ENCODE peak calls at places on chromosomes 4 and X, in eight cellular contexts. J is PC-3, G is suprapubic skin, Q is tibial nerve, I is psoas muscle, Y is brain microvascular endothelial cell, L is Panc1, H is pancreas. M is an unnamed sample.
A peak's percentile ranks its signal among the peaks of the same experiment; 100 is the strongest.

GRCh38 chrX:70480660-70481018 is 36.0 kb downstream of the DLG3 start:
- DNase-seq in Y (peak; percentile 20), I (no peak), Q (no peak), J (no peak), L (no peak), H (no peak), G (no peak), M (no peak)

GRCh38 chrX:292900-293897 is 12.0 kb downstream of the PLCXD1 start:
- DNase-seq in Y (no peak), G (peak; percentile 58), H (peak; percentile 7), Q (no peak), J (no peak), I (no peak), L (no peak), M (no peak)

GRCh38 chr4:33052241-33052640 is 2332.1 kb downstream of the PCDH7 start:
- DNase-seq in I (no peak), G (no peak), Y (no peak), Q (no peak), H (no peak), J (no peak), L (no peak), M (no peak)

GRCh38 chr4:184347251-184348239 is 126.8 kb downstream of the IRF2 start:
- DNase-seq in Y (peak; percentile 53), H (peak; percentile 59), G (no peak), Q (no peak), I (peak; percentile 68), J (peak; percentile 68), L (no peak), M (peak; percentile 58)

GRCh38 chrX:140141444-140142029 is 176.2 kb upstream of the CXorf66 start:
- DNase-seq in L (peak; percentile 20), Q (no peak), I (no peak), Y (peak; percentile 2), J (peak; percentile 54), H (no peak), G (no peak), M (no peak)

GRCh38 chrX:30865020-30865419 is 24.0 kb downstream of the TAB3 start:
- DNase-seq in Y (no peak), L (no peak), J (peak; percentile 50), I (no peak), G (no peak), H (no peak), Q (no peak), M (no peak)

GRCh38 chr4:15488658-15489470 is 19.2 kb downstream of the CC2D2A start:
- DNase-seq in I (no peak), L (no peak), J (no peak), Q (no peak), G (no peak), H (no peak), Y (no peak), M (no peak)

GRCh38 chr4:184383497-184384055 is 90.8 kb downstream of the IRF2 start:
- DNase-seq in J (peak; percentile 90), H (peak; percentile 61), L (peak; percentile 77), Q (no peak), I (no peak), G (no peak), Y (peak; percentile 94), M (peak; percentile 65)

GRCh38 chrX:11867610-11868345 is 109.7 kb downstream of the MSL3 start:
- DNase-seq in Y (no peak), L (no peak), I (no peak), J (no peak), H (no peak), G (no peak), Q (no peak), M (peak; percentile 2)

GRCh38 chr4:187827631-187828030 is 167.9 kb upstream of the ZFP42 start:
- DNase-seq in Y (no peak), I (no peak), H (no peak), G (no peak), J (no peak), L (no peak), Q (no peak), M (no peak)

DNA sequence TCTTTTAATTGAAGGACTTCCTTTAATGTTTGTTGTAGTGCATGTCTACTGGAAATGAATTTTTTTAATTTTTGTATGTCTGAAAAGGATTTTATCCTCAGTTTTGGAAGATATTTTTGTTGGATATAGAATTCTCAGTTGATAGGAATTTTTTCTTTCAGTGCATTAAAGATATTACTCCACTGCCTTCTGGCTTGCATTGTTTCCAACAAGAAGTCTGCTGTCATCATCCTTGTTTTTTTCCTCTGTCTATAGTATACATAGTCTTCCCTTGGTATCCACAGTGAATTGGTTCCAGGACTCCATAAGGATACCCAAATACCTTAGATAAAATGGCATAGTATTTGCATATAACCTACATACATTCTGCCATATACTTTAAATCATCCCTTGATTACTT is 33.5 kb downstream of the SCD5 start:
- DNase-seq in G (no peak), I (no peak), Q (no peak), Y (no peak), H (no peak), L (no peak), J (no peak), M (no peak)
- H3K4me3 ChIP-seq in G (no peak overlapping the region), I (no peak overlapping the region), Q (no peak overlapping the region), Y (no peak overlapping the region), H (no peak overlapping the region), L (no peak overlapping the region), J (no peak overlapping the region), M (no peak overlapping the region)

GRCh38 chrX:1390621-1391369 is 1.1 kb downstream of the SLC25A6 start:
- DNase-seq in Y (no peak), Q (no peak), I (peak; percentile 60), H (peak; percentile 23), G (peak; percentile 63), L (no peak), J (no peak), M (no peak)
- H3K36me3 ChIP-seq in Y (peaks cover 50% of the 10 kb centered on the region), Q (peaks cover 49% of the 10 kb centered on the region), I (peaks cover 55% of the 10 kb centered on the region), H (peaks cover 45% of the 10 kb centered on the region), G (peaks cover 46% of the 10 kb centered on the region), L (peaks cover 3% of the 10 kb centered on the region), J (peaks cover 49% of the 10 kb centered on the region), M (peaks cover 9% of the 10 kb centered on the region)

GRCh38 chr4:158176108-158176507 is 3.3 kb upstream of the GASK1B start:
- DNase-seq in J (peak; percentile 78), L (no peak), H (peak; percentile 55), G (no peak), I (no peak), Q (no peak), Y (peak; percentile 34), M (no peak)
- TF ChIP-seq CTCF in J (no peak), L (no peak), H (no peak), G (no peak), I (no peak), Q (no peak), Y (no peak), M (no peak)

GRCh38 chrX:25004040-25004439 is 11.7 kb downstream of the ARX start:
- DNase-seq in J (no peak), H (no peak), Q (no peak), G (no peak), L (no peak), Y (no peak), I (no peak), M (no peak)

GRCh38 chrX:25005034-25005381 is 10.8 kb downstream of the ARX start:
- DNase-seq in J (no peak), G (no peak), H (no peak), I (no peak), Y (no peak), L (no peak), Q (no peak), M (no peak)

GRCh38 chrX:25003066-25003849 is 12.5 kb downstream of the ARX start:
- DNase-seq in Q (no peak), G (no peak), J (no peak), H (no peak), Y (no peak), L (no peak), I (no peak), M (no peak)

GRCh38 chrX:25005382-25006185 is 10.2 kb downstream of the ARX start:
- DNase-seq in G (no peak), Y (no peak), L (no peak), J (no peak), H (no peak), I (peak; percentile 67), Q (no peak), M (no peak)

GRCh38 chrX:25004485-25005032 is 11.2 kb downstream of the ARX start:
- DNase-seq in G (no peak), I (no peak), Y (no peak), Q (no peak), H (no peak), L (no peak), J (no peak), M (no peak)
- H3K4me3 ChIP-seq in G (peak overlapping the region; percentile 38), I (peak overlapping the region; percentile 53), Y (no peak overlapping the region), Q (no peak overlapping the region), H (no peak overlapping the region), L (peak overlapping the region; percentile 23), J (peak overlapping the region; percentile 51), M (no peak overlapping the region)